ENCODE peak calls at places on chromosome 21, in four cellular contexts. One of them, this sample, is unnamed.

GRCh38 chr21:36661511-36662309 is 37.2 kb upstream of the SIM2 start:
- DNase-seq in NB4: peak
- DNase-seq in cardiac muscle cell: peak
- DNase-seq in A549: peak
- DNase-seq in this sample: peak

GRCh38 chr21:28633803-28634572 is 358.7 kb downstream of the LTN1 start:
- DNase-seq in NB4: no peak
- DNase-seq in cardiac muscle cell: no peak
- DNase-seq in A549: no peak
- DNase-seq in this sample: no peak

GRCh38 chr21:27001526-27001925 is 34.6 kb upstream of the ADAMTS5 start:
- DNase-seq in NB4: no peak
- DNase-seq in cardiac muscle cell: no peak
- DNase-seq in A549: no peak
- DNase-seq in this sample: no peak

GRCh38 chr21:17900281-17900989 is 81.3 kb upstream of the C21orf91 start:
- DNase-seq in NB4: no peak
- DNase-seq in cardiac muscle cell: no peak
- DNase-seq in A549: no peak
- DNase-seq in this sample: no peak

GRCh38 chr21:28937737-28938136 is 54.9 kb downstream of the LTN1 start:
- DNase-seq in NB4: no peak
- DNase-seq in cardiac muscle cell: no peak
- DNase-seq in A549: no peak
- DNase-seq in this sample: no peak

GRCh38 chr21:26809745-26810144 is 35.5 kb downstream of the ADAMTS1 start:
- DNase-seq in NB4: no peak
- DNase-seq in cardiac muscle cell: no peak
- DNase-seq in A549: no peak
- DNase-seq in this sample: no peak

GRCh38 chr21:29148535-29148934 is 18.1 kb downstream of the MAP3K7CL start:
- DNase-seq in NB4: no peak
- DNase-seq in cardiac muscle cell: no peak
- DNase-seq in A549: no peak
- DNase-seq in this sample: no peak

GRCh38 chr21:28936721-28937120 is 56.0 kb downstream of the LTN1 start:
- DNase-seq in NB4: no peak
- DNase-seq in cardiac muscle cell: no peak
- DNase-seq in A549: no peak
- DNase-seq in this sample: no peak

GRCh38 chr21:39041815-39042214 is 141.4 kb downstream of the PSMG1 start:
- DNase-seq in NB4: no peak
- DNase-seq in cardiac muscle cell: no peak
- DNase-seq in A549: no peak
- DNase-seq in this sample: no peak

GRCh38 chr21:38958940-38959685 is 153.4 kb downstream of the ETS2 start:
- DNase-seq in NB4: peak
- DNase-seq in cardiac muscle cell: no peak
- DNase-seq in A549: peak
- DNase-seq in this sample: no peak

GRCh38 chr21:46325073-46325912 is 1.3 kb downstream of the PCNT start:
- DNase-seq in NB4: peak
- DNase-seq in cardiac muscle cell: peak
- DNase-seq in A549: peak
- DNase-seq in this sample: peak

GRCh38 chr21:35602811-35603210 is 457.5 kb downstream of the SETD4 start:
- DNase-seq in NB4: peak
- DNase-seq in cardiac muscle cell: no peak
- DNase-seq in A549: no peak
- DNase-seq in this sample: no peak

GRCh38 chr21:44949161-44950015 is 9.6 kb downstream of the SLX9 start:
- DNase-seq in NB4: peak
- DNase-seq in cardiac muscle cell: peak
- DNase-seq in A549: peak
- DNase-seq in this sample: peak
- TF ChIP-seq CTCF in NB4: peak
- TF ChIP-seq CTCF in cardiac muscle cell: peak
- TF ChIP-seq CTCF in A549: peak
- TF ChIP-seq CTCF in this sample: peak

DNA sequence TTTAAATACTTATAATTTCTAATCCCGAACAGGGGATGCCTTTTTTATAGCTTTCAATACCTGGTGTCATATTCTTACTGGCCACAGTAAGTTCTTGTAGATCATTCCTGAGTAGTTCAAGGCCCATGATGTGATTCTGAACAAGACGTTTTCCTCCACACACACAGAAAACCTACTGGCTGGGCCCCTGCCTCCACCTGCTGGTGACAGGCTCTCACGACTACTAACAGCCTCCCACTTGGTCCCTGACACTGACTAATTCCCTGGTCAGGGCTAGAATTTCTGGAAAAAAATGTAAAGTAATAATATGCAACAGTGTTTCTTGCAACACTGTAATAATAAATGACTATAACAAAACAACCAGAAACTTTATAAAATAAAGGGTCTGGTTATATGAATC is 50.4 kb upstream of the RIPK4 start:
- DNase-seq in NB4: peak
- DNase-seq in cardiac muscle cell: peak
- DNase-seq in A549: peak
- DNase-seq in this sample: peak
- TF ChIP-seq CTCF in NB4: peak
- TF ChIP-seq CTCF in cardiac muscle cell: peak
- TF ChIP-seq CTCF in A549: peak
- TF ChIP-seq CTCF in this sample: no peak

GRCh38 chr21:31780944-31781343 is 49.0 kb upstream of the SCAF4 start:
- DNase-seq in NB4: no peak
- DNase-seq in cardiac muscle cell: no peak
- DNase-seq in A549: peak
- DNase-seq in this sample: no peak
- TF ChIP-seq CTCF in NB4: no peak
- TF ChIP-seq CTCF in cardiac muscle cell: no peak
- TF ChIP-seq CTCF in A549: peak
- TF ChIP-seq CTCF in this sample: no peak

GRCh38 chr21:14259669-14260458 is 43.9 kb downstream of the RBM11 start:
- DNase-seq in NB4: peak
- DNase-seq in cardiac muscle cell: peak
- DNase-seq in A549: peak
- DNase-seq in this sample: no peak
- TF ChIP-seq CTCF in NB4: peak
- TF ChIP-seq CTCF in cardiac muscle cell: peak
- TF ChIP-seq CTCF in A549: peak
- TF ChIP-seq CTCF in this sample: peak

GRCh38 chr21:37916795-37917142 is 512 bp upstream of the KCNJ6 start:
- DNase-seq in NB4: no peak
- DNase-seq in cardiac muscle cell: peak
- DNase-seq in A549: peak
- DNase-seq in this sample: peak

GRCh38 chr21:37915516-37915915 is 741 bp downstream of the KCNJ6 start:
- DNase-seq in NB4: no peak
- DNase-seq in cardiac muscle cell: peak
- DNase-seq in A549: no peak
- DNase-seq in this sample: peak

GRCh38 chr21:37917612-37918011 is 1.4 kb upstream of the KCNJ6 start:
- DNase-seq in NB4: no peak
- DNase-seq in cardiac muscle cell: no peak
- DNase-seq in A549: peak
- DNase-seq in this sample: no peak

GRCh38 chr21:37914211-37914900 is 1.9 kb downstream of the KCNJ6 start:
- DNase-seq in NB4: peak
- DNase-seq in cardiac muscle cell: peak
- DNase-seq in A549: no peak
- DNase-seq in this sample: peak

DNA sequence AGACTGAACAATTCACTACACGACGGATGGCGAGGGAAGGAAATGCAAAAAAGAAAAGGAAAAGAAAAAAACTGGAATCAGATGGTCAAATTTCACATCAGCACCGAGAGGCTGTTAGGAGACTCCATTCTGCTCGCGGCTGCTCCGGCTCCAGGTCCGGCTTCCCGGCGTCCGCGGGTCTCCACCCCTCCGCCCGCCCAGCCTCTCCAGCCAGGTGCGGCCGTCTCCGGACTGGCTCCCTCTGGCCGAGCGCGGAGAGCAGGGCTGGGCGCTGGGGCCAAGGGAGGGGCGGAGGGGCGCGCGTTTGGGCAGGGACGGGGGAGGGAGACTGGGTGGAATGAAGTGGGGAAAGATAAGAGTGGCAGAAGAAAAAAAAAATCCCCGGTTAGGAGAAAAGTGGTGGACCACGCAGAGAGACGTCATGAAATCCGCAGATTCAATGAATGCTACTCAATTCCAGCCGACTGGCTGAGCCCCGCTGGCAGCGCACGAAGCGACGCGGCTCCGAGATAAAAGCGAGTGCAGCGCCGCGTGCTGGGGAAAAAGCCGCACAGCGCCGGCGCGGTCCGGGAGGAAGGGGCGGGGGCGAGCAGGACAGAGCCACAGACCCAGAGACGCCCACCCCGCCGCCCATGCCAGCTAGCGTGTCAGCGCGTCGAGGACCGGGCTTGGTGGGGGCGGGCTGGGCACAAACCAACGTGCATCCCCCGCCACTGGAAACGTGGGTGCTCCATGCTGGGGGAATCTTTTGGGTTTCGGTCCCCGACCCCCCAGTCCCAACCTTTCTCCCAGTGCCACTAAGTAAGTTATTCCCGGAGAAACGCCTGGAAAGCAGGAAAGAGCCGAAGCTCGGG is at the start of gene KCNJ6:
- DNase-seq in NB4: peak
- DNase-seq in cardiac muscle cell: peak
- DNase-seq in A549: peak
- DNase-seq in this sample: peak
- TF ChIP-seq CTCF in NB4: peak
- TF ChIP-seq CTCF in cardiac muscle cell: peak
- TF ChIP-seq CTCF in A549: peak
- TF ChIP-seq CTCF in this sample: peak

GRCh38 chr21:32424674-32425073 is 12.2 kb downstream of the EVA1C start:
- DNase-seq in NB4: no peak
- DNase-seq in cardiac muscle cell: no peak
- DNase-seq in A549: no peak
- DNase-seq in this sample: no peak
- TF ChIP-seq CTCF in NB4: no peak
- TF ChIP-seq CTCF in cardiac muscle cell: no peak
- TF ChIP-seq CTCF in A549: no peak
- TF ChIP-seq CTCF in this sample: no peak

DNA sequence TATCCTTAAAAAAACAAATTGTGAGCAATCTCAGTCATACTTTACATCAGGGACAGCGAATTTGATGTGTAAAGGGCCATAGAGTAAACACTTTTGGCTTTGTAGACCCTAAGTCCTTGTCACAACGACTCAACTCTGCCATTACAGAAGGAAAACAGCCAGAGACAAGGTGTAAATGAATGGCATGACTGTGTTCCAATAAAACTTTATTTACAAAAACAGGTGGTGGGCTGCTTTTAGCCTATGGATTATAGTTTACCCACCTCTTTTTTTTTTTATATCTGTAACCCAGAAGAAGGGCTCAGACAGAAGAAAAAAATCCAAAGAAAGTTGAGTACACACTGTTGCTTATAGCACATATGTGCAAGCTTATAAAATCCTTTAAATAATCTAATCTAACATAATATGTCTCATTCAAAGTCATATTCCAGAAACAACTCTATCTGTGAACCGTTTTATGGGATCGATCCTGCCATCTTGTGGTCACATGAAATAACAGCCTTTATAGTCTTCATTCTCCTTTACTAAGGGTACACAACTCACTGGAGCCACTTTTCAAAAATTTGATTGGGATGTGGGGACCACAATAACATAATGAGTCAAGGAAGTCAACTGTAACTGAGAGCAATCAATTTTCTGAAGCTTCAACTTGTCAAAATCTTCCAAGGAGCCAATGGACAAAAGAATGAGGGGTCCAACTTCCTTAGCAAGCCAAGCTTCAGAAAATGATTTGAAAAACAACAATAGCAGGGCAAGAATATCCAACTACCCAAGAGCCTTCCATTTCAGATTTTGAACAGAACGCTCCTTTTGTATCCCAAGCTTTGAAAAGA is 142.2 kb upstream of the KRTAP19-8 start:
- DNase-seq in NB4: peak
- DNase-seq in cardiac muscle cell: peak
- DNase-seq in A549: peak
- DNase-seq in this sample: no peak
- TF ChIP-seq CTCF in NB4: peak
- TF ChIP-seq CTCF in cardiac muscle cell: peak
- TF ChIP-seq CTCF in A549: peak
- TF ChIP-seq CTCF in this sample: peak